ENCODE peak calls at places on chromosome 20, in four cellular contexts. L is naive thymus-derived CD8-positive, alpha-beta T cell; X is AG09309; F is psoas muscle. K is an unnamed sample.

GRCh38 chr20:7980332-7981046 is 39.1 kb downstream of the TMX4 start:
- DNase-seq in L (no peak), X (peak; percentile 7), F (no peak), K (no peak)

GRCh38 chr20:39829255-39829654 is 859.8 kb downstream of the MAFB start:
- DNase-seq in L (no peak), X (no peak), F (no peak), K (no peak)

GRCh38 chr20:9689041-9689440 is 149.8 kb downstream of the PAK5 start:
- DNase-seq in L (no peak), X (no peak), F (no peak), K (no peak)

GRCh38 chr20:2023151-2023550 is 29.3 kb upstream of the PDYN start:
- DNase-seq in L (no peak), X (no peak), F (no peak), K (no peak)

GRCh38 chr20:25338112-25339023 is 52.3 kb downstream of the ABHD12 start:
- DNase-seq in L (no peak), X (no peak), F (no peak), K (no peak)

GRCh38 chr20:373171-373890 is 7.2 kb upstream of the TRIB3 start:
- DNase-seq in L (no peak), X (no peak), F (peak; percentile 39), K (peak; percentile 43)

GRCh38 chr20:5357942-5358341 is 41.2 kb upstream of the PROKR2 start:
- DNase-seq in L (no peak), X (no peak), F (no peak), K (no peak)

GRCh38 chr20:6660441-6660840 is 107.0 kb upstream of the BMP2 start:
- DNase-seq in L (no peak), X (no peak), F (no peak), K (peak; percentile 54)

GRCh38 chr20:47459344-47460073 is 42.2 kb upstream of the NCOA3 start:
- DNase-seq in L (no peak), X (no peak), F (no peak), K (no peak)

GRCh38 chr20:47558295-47558694 is 56.6 kb downstream of the NCOA3 start:
- DNase-seq in L (no peak), X (no peak), F (no peak), K (no peak)

GRCh38 chr20:38729767-38730166 is 5.5 kb downstream of the SLC32A1 start:
- DNase-seq in L (no peak), X (no peak), F (no peak), K (no peak)

GRCh38 chr20:43507150-43508080 is at the start of gene L3MBTL1:
- DNase-seq in L (no peak), X (no peak), F (peak; percentile 38), K (peak; percentile 37)

GRCh38 chr20:24608926-24609667 is 139.7 kb downstream of the SYNDIG1 start:
- DNase-seq in L (no peak), X (peak; percentile 46), F (no peak), K (no peak)

GRCh38 chr20:15674253-15675145 is 898.7 kb downstream of the KIF16B start:
- DNase-seq in L (no peak), X (no peak), F (no peak), K (no peak)

GRCh38 chr20:840858-841567 is 7.5 kb downstream of the FAM110A start:
- DNase-seq in L (peak; percentile 40), X (no peak), F (no peak), K (peak; percentile 60)

GRCh38 chr20:49853640-49854039 is 41.0 kb downstream of the SLC9A8 start:
- DNase-seq in L (no peak), X (peak; percentile 45), F (no peak), K (no peak)

GRCh38 chr20:38723982-38724602 is at the start of gene SLC32A1:
- DNase-seq in L (no peak), X (no peak), F (no peak), K (no peak)

GRCh38 chr20:40882173-40882572 is 146.4 kb upstream of the TOP1 start:
- DNase-seq in L (no peak), X (no peak), F (no peak), K (no peak)

GRCh38 chr20:63967330-63968135 is 2.2 kb downstream of the ZNF512B start:
- DNase-seq in L (no peak), X (no peak), F (no peak), K (no peak)

GRCh38 chr20:37741560-37741959 is 47.7 kb downstream of the CTNNBL1 start:
- DNase-seq in L (no peak), X (no peak), F (no peak), K (no peak)

GRCh38 chr20:8095648-8096572 is 36.2 kb upstream of the PLCB1 start:
- DNase-seq in L (no peak), X (no peak), F (no peak), K (no peak)

GRCh38 chr20:63504642-63505041 is 5.8 kb upstream of the EEF1A2 start:
- DNase-seq in L (no peak), X (no peak), F (no peak), K (no peak)

GRCh38 chr20:13649548-13649947 is 10.8 kb upstream of the TASP1 start:
- DNase-seq in L (no peak), X (no peak), F (peak; percentile 44), K (peak; percentile 48)